ENCODE peak calls at places on chromosomes 16 and 17, in five cellular contexts. S is AG09309, Y is natural killer cell, L is lung, T is heart left ventricle. J is an unnamed sample.

GRCh38 chr16:68214726-68215125 is 21.2 kb downstream of the ESRP2 start:
- DNase-seq in Y (no peak), L (no peak), S (no peak), T (no peak), J (no peak)

GRCh38 chr17:11921296-11921695 is 76.0 kb downstream of the ZNF18 start:
- DNase-seq in T (no peak), S (no peak), L (no peak), Y (no peak), J (no peak)

GRCh38 chr17:81484195-81484979 is 28.2 kb downstream of the ACTG1 start:
- DNase-seq in Y (peak; percentile 91), T (peak; percentile 89), S (no peak), L (peak; percentile 87), J (peak; percentile 85)

GRCh38 chr16:63789603-63790002 is 1332.3 kb downstream of the CDH11 start:
- DNase-seq in Y (no peak), L (no peak), T (no peak), S (no peak), J (no peak)

GRCh38 chr17:45096926-45097325 is 35.4 kb downstream of the PLCD3 start:
- DNase-seq in L (no peak), T (no peak), S (no peak), Y (no peak), J (no peak)

GRCh38 chr16:64047878-64048277 is 1074.0 kb downstream of the CDH11 start:
- DNase-seq in S (no peak), L (no peak), T (no peak), Y (no peak), J (no peak)

GRCh38 chr17:73786286-73786743 is 142.1 kb upstream of the SDK2 start:
- DNase-seq in S (no peak), Y (no peak), T (no peak), L (no peak), J (no peak)

GRCh38 chr17:74176546-74177001 is 26.9 kb upstream of the RPL38 start:
- DNase-seq in L (peak; percentile 49), Y (no peak), S (peak; percentile 16), T (peak; percentile 46), J (no peak)

GRCh38 chr16:4411684-4412083 is 4.7 kb downstream of the CORO7 start:
- DNase-seq in S (no peak), L (no peak), Y (no peak), T (peak; percentile 81), J (no peak)

GRCh38 chr17:75010683-75011406 is 1.6 kb upstream of the MRPL58 start:
- DNase-seq in T (peak; percentile 85), S (no peak), L (no peak), Y (no peak), J (no peak)

GRCh38 chr17:60079401-60079861 is 710 bp upstream of the HEATR6 start:
- DNase-seq in S (no peak), Y (no peak), T (no peak), L (no peak), J (no peak)

GRCh38 chr16:85608887-85609286 is 4.2 kb upstream of the GSE1 start:
- DNase-seq in T (no peak), Y (no peak), S (no peak), L (no peak), J (no peak)

GRCh38 chr16:9404811-9405210 is 313.4 kb downstream of the HAPSTR1 start:
- DNase-seq in Y (no peak), T (no peak), S (no peak), L (no peak), J (no peak)

GRCh38 chr16:67901734-67902133 is 8.7 kb downstream of the PSKH1 start:
- DNase-seq in L (no peak), S (no peak), T (no peak), Y (no peak), J (no peak)

GRCh38 chr17:17108681-17109049 is 66.4 kb downstream of the MPRIP start:
- DNase-seq in L (peak; percentile 58), T (no peak), S (no peak), Y (no peak), J (no peak)

GRCh38 chr16:74107795-74108610 is 188.6 kb upstream of the PSMD7 start:
- DNase-seq in L (peak; percentile 53), T (no peak), S (peak; percentile 4), Y (no peak), J (no peak)

GRCh38 chr17:29131814-29132682 is 48.1 kb downstream of the MYO18A start:
- DNase-seq in Y (no peak), L (no peak), T (no peak), S (peak; percentile 74), J (no peak)

GRCh38 chr16:68760671-68761275 is 23.7 kb downstream of the CDH1 start:
- DNase-seq in T (no peak), S (no peak), L (no peak), Y (no peak), J (peak; percentile 46)

GRCh38 chr16:66476328-66477027 is 49.4 kb downstream of the BEAN1 start:
- DNase-seq in Y (no peak), L (no peak), S (no peak), T (no peak), J (no peak)
- TF ChIP-seq CTCF in Y (no peak), L (no peak), S (no peak), T (no peak), J (no peak)

GRCh38 chr16:89873109-89873821 is at the start of gene TCF25:
- DNase-seq in L (peak; percentile 74), Y (peak; percentile 79), S (peak; percentile 21), T (peak; percentile 86), J (peak; percentile 84)
- TF ChIP-seq CTCF in L (no peak), Y (no peak), S (no peak), T (no peak), J (no peak)

DNA sequence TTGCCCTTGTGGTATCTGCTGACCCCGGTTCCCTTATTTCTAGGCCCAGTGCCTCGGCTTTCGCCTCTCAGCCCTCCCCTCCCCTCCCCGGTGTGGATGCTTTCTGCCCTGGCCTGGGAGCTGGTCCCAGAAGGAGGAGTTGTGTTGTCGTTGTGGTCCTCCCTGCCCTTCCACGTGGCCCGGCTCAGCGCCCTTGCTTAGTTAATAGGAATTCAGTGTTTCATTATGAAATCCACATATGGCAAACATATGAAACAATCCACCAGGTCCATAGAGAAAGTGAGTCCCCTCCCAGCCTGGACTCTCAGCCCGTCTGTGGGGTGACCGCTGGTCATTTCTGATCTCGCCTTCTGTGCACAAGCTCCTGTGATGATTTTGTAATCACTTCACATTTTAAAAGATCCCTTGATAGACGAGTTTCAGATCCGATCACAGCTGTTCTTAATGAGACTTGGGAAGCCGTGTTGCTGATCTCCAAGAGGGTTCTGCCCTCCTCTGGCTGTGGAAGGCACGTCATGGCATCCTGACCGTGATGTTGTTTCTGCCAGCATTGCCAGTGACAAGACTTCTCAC is 112.1 kb downstream of the BANP start:
- DNase-seq in Y (no peak), L (no peak), T (no peak), S (peak; percentile 72), J (no peak)
- TF ChIP-seq CTCF in Y (no peak), L (no peak), T (no peak), S (peak; percentile 68), J (no peak)

GRCh38 chr16:2952679-2953078 is 11.4 kb upstream of the KREMEN2 start:
- DNase-seq in S (no peak), T (no peak), L (no peak), Y (no peak), J (no peak)

GRCh38 chr16:2953706-2954105 is 10.4 kb upstream of the KREMEN2 start:
- DNase-seq in S (no peak), Y (no peak), T (no peak), L (no peak), J (no peak)

GRCh38 chr16:2955438-2955778 is 8.7 kb upstream of the KREMEN2 start:
- DNase-seq in T (no peak), S (no peak), L (no peak), Y (no peak), J (no peak)

GRCh38 chr16:2954647-2955381 is 9.3 kb upstream of the KREMEN2 start:
- DNase-seq in L (no peak), T (no peak), Y (no peak), S (no peak), J (no peak)

DNA sequence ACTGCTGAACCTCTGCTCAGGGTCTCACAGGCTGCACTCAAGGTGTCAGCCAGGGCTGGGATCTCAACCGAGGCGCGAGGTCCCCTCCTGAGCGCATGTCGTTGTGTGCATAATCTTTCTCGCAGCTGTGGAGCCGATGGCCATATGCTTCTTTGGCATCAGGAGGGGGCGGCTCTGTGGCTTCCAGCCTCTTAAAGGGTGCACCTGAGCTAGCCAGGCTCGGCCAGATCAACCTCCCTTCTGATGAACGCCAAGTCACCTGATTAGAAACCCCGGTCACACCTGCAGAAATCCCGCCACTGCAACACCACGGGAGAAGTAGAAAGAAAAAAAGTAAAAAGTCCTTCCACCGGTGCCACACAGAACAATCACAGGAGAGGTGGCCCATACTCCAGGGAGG is 9.8 kb upstream of the KREMEN2 start:
- DNase-seq in S (no peak), Y (no peak), T (no peak), L (no peak), J (no peak)
- TF ChIP-seq CTCF in S (no peak), Y (no peak), T (no peak), L (no peak), J (no peak)

DNA sequence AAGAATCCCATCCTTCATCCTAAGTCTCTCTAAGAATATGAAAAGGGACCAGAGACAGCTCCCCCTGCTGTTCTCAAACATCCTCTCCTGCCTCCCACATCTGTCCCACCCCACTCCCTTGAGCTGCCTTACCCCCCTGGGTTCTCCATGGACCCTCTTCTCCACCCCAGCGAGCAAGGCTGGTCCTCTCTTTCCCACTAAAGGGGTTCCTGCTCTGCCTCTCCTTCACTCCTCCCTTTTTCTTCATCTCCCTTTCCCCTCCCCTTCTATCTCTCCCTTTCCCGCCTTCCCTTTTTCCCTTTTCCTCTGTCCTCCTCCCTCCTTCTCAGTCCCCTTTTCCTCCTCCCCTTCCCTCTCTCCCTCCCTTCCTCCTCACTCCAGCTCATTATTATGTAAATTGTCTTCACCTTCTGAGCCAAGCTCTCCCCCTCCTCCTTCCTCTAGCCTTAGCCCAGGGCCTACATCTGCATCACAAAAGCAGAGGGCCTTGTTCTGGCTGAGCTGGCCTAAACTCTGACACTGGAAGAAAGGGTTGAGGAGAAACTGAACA is 90.0 kb downstream of the GNAO1 start:
- DNase-seq in L (no peak), T (no peak), Y (no peak), S (no peak), J (no peak)
- TF ChIP-seq CTCF in L (no peak), T (no peak), Y (no peak), S (peak; percentile 51), J (no peak)

GRCh38 chr16:50666658-50667496 is 14.2 kb downstream of the SNX20 start:
- DNase-seq in T (no peak), L (no peak), S (no peak), Y (no peak), J (no peak)
- TF ChIP-seq CTCF in T (no peak), L (no peak), S (no peak), Y (no peak), J (no peak)

DNA sequence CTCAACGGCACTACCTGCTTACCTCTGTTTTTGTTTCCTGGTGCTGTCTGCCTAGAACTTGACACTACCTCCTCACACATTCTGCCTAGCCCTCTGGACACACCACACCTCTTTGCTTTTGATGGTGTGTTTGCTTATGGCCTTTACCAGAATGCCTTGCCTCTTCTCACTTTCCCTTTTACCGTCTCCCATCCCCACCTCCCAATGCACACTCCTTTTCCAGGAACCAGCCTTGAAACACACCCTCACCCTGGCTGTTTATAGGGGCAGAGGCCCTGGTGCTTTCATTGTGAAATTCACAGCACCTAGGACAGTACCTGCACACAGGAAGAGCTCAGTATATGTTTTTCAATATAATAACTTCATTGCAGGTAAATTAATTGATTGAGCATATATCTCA is 56.2 kb downstream of the MAP2K6 start:
- DNase-seq in L (no peak), S (no peak), T (no peak), Y (no peak), J (no peak)
- TF ChIP-seq CTCF in L (no peak), S (no peak), T (no peak), Y (no peak), J (no peak)

J was measured in CD14-positive monocyte.